ENCODE peak calls at places on chromosomes 2 and 18, in four cellular contexts. J is GM12878, P is HepG2, E is K562. Q is an unnamed sample.

GRCh38 chr2:178514664-178515063 is 34.4 kb downstream of the PLEKHA3 start:
- DNase-seq in P (no peak), J (no peak), E (no peak), Q (no peak)

GRCh38 chr18:9684901-9685738 is 23.0 kb upstream of the RAB31 start:
- DNase-seq in P (no peak), E (no peak), J (no peak), Q (no peak)

GRCh38 chr2:84526562-84526961 is 10.3 kb downstream of the DNAH6 start:
- DNase-seq in P (no peak), E (no peak), J (no peak), Q (no peak)

GRCh38 chr2:16128746-16129610 is 188.6 kb downstream of the MYCN start:
- DNase-seq in E (no peak), P (no peak), J (no peak), Q (no peak)

GRCh38 chr2:11516984-11517648 is 16.7 kb upstream of the GREB1 start:
- DNase-seq in J (no peak), P (no peak), E (no peak), Q (no peak)

GRCh38 chr18:10051877-10052631 is 138.2 kb downstream of the VAPA start:
- DNase-seq in P (peak), J (no peak), E (no peak), Q (no peak)

GRCh38 chr2:6915399-6915798 is 1.8 kb upstream of the RNF144A start:
- DNase-seq in P (peak), J (no peak), E (no peak), Q (no peak)

GRCh38 chr2:40511661-40512213 is 59.8 kb upstream of the SLC8A1 start:
- DNase-seq in P (no peak), E (no peak), J (no peak), Q (no peak)

DNA sequence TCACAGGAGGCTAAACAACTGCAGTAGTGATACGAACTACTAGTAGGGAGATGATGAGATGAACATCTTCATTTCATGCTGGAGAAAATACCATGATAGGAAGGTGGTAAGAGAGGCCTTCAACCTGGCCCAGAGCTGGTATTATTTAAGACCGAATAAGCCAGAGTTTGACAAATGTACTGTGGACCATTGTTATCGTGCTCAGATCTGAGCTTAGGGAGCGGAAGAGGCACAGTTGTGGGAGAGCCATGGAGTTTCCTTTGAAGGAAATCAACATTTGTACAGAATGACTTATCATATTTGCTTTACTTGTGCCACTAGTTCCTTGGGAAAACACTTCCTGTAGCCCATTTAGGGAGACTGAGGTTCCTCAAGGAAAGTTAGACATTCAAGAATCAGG is 260.6 kb upstream of the TNP1 start:
- DNase-seq in E (no peak), P (no peak), J (no peak), Q (no peak)
- TF ChIP-seq NR2C2 in E (no peak), P (no peak), J (no peak), Q (no peak)

GRCh38 chr2:37020212-37020886 is 54.0 kb upstream of the STRN start:
- DNase-seq in J (no peak), E (no peak), P (no peak), Q (no peak)
- TF ChIP-seq USF2 in J (no peak), E (no peak), P (no peak), Q (no peak)

GRCh38 chr2:233140913-233141469 is 80.8 kb downstream of the INPP5D start:
- DNase-seq in P (no peak), J (no peak), E (no peak), Q (peak)

GRCh38 chr2:233142355-233142897 is 82.3 kb downstream of the INPP5D start:
- DNase-seq in J (peak), E (no peak), P (no peak), Q (no peak)

GRCh38 chr2:233143700-233144331 is 83.7 kb downstream of the INPP5D start:
- DNase-seq in J (no peak), P (no peak), E (no peak), Q (no peak)

GRCh38 chr2:233139875-233140585 is 79.9 kb downstream of the INPP5D start:
- DNase-seq in E (no peak), P (no peak), J (no peak), Q (no peak)

GRCh38 chr2:233141888-233142287 is 81.7 kb downstream of the INPP5D start:
- DNase-seq in J (no peak), E (no peak), P (no peak), Q (no peak)
- TF ChIP-seq NR2C2 in J (no peak), E (no peak), P (no peak), Q (no peak)

DNA sequence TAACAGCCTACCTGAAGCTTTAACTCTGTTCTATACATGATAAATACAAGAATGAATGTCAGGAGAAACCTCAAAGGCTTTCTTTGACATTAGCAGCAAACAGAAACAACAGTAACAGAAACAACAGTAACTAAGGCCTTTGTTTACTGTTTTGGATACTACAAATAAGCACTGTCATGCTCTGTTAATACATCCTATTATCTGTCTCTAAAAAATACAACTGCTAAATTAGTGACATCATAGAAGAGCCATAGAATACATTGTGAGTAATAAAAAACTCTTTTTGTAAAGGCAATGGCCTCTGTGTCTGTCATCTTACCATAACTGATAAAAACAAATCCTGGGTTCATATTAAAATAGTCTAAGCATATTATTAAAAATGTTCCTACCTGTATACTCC is 3.9 kb upstream of the ZNF397 start:
- DNase-seq in E (no peak), P (no peak), J (no peak), Q (no peak)
- TF ChIP-seq USF2 in E (no peak), P (no peak), J (no peak), Q (no peak)

GRCh38 chr2:70443078-70443465 is 110.6 kb downstream of the TGFA start:
- DNase-seq in E (no peak), P (no peak), J (no peak), Q (no peak)
- TF ChIP-seq NR2C2 in E (no peak), P (no peak), J (no peak), Q (no peak)

GRCh38 chr2:217494572-217494971 is 508.2 kb downstream of the TNS1 start:
- DNase-seq in P (no peak), J (no peak), E (no peak), Q (no peak)
- TF ChIP-seq USF2 in P (no peak), J (no peak), E (no peak), Q (no peak)

GRCh38 chr18:46518438-46518837 is 138.6 kb downstream of the LOXHD1 start:
- DNase-seq in P (peak), J (no peak), E (no peak), Q (peak)
- TF ChIP-seq NR2C2 in P (no peak), J (no peak), E (no peak), Q (no peak)

DNA sequence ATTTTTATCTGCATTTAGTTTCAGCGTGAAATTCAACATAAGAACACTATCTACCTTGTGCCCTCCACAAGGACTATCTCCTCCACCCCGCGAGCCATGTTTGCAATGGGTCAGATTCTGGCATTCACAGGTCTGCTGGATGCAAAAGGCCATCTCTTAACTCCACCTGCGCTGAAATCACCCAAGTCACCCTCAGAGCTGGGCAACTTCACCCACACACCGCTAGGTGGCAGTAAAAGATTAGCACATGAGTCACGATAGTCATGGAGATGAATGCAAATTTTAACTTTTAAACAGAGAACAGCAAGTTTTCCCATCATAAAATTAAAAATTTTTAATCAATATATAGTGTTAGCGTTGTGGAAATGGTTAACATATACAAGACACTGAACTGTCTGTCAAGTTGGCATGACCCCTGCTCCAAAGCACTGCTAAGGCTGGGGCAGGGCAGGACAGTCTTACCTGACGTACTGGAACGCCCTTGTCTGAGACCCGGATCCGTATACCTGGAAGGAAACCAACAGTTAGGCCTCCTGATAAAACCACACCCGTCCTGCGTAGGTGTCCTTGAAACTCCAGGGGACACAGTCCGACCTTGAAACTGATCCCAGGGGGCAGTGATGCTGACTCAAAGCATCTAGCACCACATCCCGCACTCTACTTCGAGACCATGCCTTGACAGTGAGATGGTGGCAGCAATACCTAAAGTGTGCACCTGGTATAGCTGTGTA is 89.6 kb downstream of the UXS1 start:
- DNase-seq in E (peak), J (no peak), P (peak), Q (peak)
- TF ChIP-seq USF2 in E (no peak), J (no peak), P (no peak), Q (no peak)

Q was measured in WTC11.